ENCODE peak calls at places on chromosome 20, in six cellular contexts. One of them, this sample, is unnamed.

GRCh38 chr20:3865887-3866407 is 19.3 kb downstream of the MAVS start:
- DNase-seq in H1: no peak
- DNase-seq in HepG2: no peak
- DNase-seq in GM12891: no peak
- DNase-seq in K562: no peak
- DNase-seq in GM12878: no peak
- DNase-seq in this sample: no peak

GRCh38 chr20:57150559-57150958 is 115.9 kb downstream of the BMP7 start:
- DNase-seq in H1: no peak
- DNase-seq in HepG2: no peak
- DNase-seq in GM12891: no peak
- DNase-seq in K562: no peak
- DNase-seq in GM12878: no peak
- DNase-seq in this sample: no peak

GRCh38 chr20:2984956-2985661 is 58.3 kb upstream of the GNRH2 start:
- DNase-seq in H1: no peak
- DNase-seq in HepG2: no peak
- DNase-seq in GM12891: no peak
- DNase-seq in K562: no peak
- DNase-seq in GM12878: no peak
- DNase-seq in this sample: no peak

GRCh38 chr20:18188446-18188845 is 50.8 kb downstream of the KAT14 start:
- DNase-seq in H1: no peak
- DNase-seq in HepG2: no peak
- DNase-seq in GM12891: no peak
- DNase-seq in K562: no peak
- DNase-seq in GM12878: no peak
- DNase-seq in this sample: no peak

GRCh38 chr20:36319356-36320260 is 13.5 kb downstream of the DLGAP4 start:
- DNase-seq in H1: no peak
- DNase-seq in HepG2: no peak
- DNase-seq in GM12891: no peak
- DNase-seq in K562: no peak
- DNase-seq in GM12878: no peak
- DNase-seq in this sample: no peak

GRCh38 chr20:9392892-9393857 is 121.2 kb upstream of the LAMP5 start:
- DNase-seq in H1: peak; percentile 58
- DNase-seq in HepG2: peak; percentile 31
- DNase-seq in GM12891: no peak
- DNase-seq in K562: peak; percentile 9
- DNase-seq in GM12878: no peak
- DNase-seq in this sample: no peak

GRCh38 chr20:19448632-19449031 is 236.2 kb downstream of the SLC24A3 start:
- DNase-seq in H1: no peak
- DNase-seq in HepG2: no peak
- DNase-seq in GM12891: no peak
- DNase-seq in K562: no peak
- DNase-seq in GM12878: no peak
- DNase-seq in this sample: no peak

GRCh38 chr20:33169176-33169794 is 1.3 kb downstream of the BPIFA2 start:
- DNase-seq in H1: no peak
- DNase-seq in HepG2: peak; percentile 29
- DNase-seq in GM12891: no peak
- DNase-seq in K562: peak; percentile 59
- DNase-seq in GM12878: no peak
- DNase-seq in this sample: no peak

GRCh38 chr20:50777373-50777772 is 17.5 kb upstream of the BCAS4 start:
- DNase-seq in H1: no peak
- DNase-seq in HepG2: no peak
- DNase-seq in GM12891: no peak
- DNase-seq in K562: no peak
- DNase-seq in GM12878: no peak
- DNase-seq in this sample: no peak

GRCh38 chr20:3786126-3786484 is 435 bp downstream of the CENPB start:
- DNase-seq in H1: no peak
- DNase-seq in HepG2: no peak
- DNase-seq in GM12891: no peak
- DNase-seq in K562: no peak
- DNase-seq in GM12878: no peak
- DNase-seq in this sample: peak; percentile 50

GRCh38 chr20:23141450-23142161 is 55.5 kb upstream of the CD93 start:
- DNase-seq in H1: no peak
- DNase-seq in HepG2: peak; percentile 35
- DNase-seq in GM12891: no peak
- DNase-seq in K562: no peak
- DNase-seq in GM12878: no peak
- DNase-seq in this sample: no peak

GRCh38 chr20:57448764-57449354 is 57.7 kb downstream of the RBM38 start:
- DNase-seq in H1: no peak
- DNase-seq in HepG2: no peak
- DNase-seq in GM12891: no peak
- DNase-seq in K562: peak; percentile 43
- DNase-seq in GM12878: no peak
- DNase-seq in this sample: no peak

GRCh38 chr20:44251284-44251683 is 4.2 kb downstream of the GDAP1L1 start:
- DNase-seq in H1: no peak
- DNase-seq in HepG2: no peak
- DNase-seq in GM12891: no peak
- DNase-seq in K562: no peak
- DNase-seq in GM12878: no peak
- DNase-seq in this sample: no peak

GRCh38 chr20:61407561-61407960 is 155.5 kb downstream of the CDH4 start:
- DNase-seq in H1: no peak
- DNase-seq in HepG2: no peak
- DNase-seq in GM12891: no peak
- DNase-seq in K562: no peak
- DNase-seq in GM12878: no peak
- DNase-seq in this sample: no peak

GRCh38 chr20:9177278-9177677 is 108.4 kb downstream of the PLCB4 start:
- DNase-seq in H1: no peak
- DNase-seq in HepG2: no peak
- DNase-seq in GM12891: no peak
- DNase-seq in K562: no peak
- DNase-seq in GM12878: no peak
- DNase-seq in this sample: no peak

GRCh38 chr20:54061106-54061881 is 9.1 kb downstream of the BCAS1 start:
- DNase-seq in H1: no peak
- DNase-seq in HepG2: no peak
- DNase-seq in GM12891: no peak
- DNase-seq in K562: no peak
- DNase-seq in GM12878: no peak
- DNase-seq in this sample: no peak

DNA sequence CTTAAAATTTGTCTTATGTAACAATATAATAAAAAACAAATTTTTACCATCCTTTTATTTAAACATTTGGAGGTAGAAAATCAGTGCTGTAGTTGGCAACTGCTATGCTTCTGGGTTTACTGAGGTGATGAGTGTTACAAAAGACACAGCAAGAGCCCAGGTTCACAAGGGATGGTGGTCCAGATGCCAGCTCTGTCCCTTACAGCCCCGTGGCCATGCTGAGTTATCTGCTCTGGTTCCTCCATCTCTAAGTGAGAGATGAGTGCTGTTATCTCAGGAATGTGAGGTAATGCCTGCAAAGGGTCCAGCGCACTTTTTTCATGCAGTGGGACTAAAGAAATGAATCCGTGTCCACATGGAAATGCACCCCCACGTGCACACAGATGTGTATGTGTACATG is 17.8 kb downstream of the SYNDIG1 start:
- DNase-seq in H1: no peak
- DNase-seq in HepG2: no peak
- DNase-seq in GM12891: no peak
- DNase-seq in K562: no peak
- DNase-seq in GM12878: no peak
- DNase-seq in this sample: no peak
- TF ChIP-seq POLR2A in H1: no peak
- TF ChIP-seq POLR2A in HepG2: no peak
- TF ChIP-seq POLR2A in GM12891: no peak
- TF ChIP-seq POLR2A in K562: no peak
- TF ChIP-seq POLR2A in GM12878: no peak
- TF ChIP-seq POLR2A in this sample: no peak

GRCh38 chr20:63427206-63427605 is 45.2 kb downstream of the KCNQ2 start:
- DNase-seq in H1: no peak
- DNase-seq in HepG2: no peak
- DNase-seq in GM12891: no peak
- DNase-seq in K562: no peak
- DNase-seq in GM12878: no peak
- DNase-seq in this sample: no peak

GRCh38 chr20:63422653-63423052 is 49.8 kb downstream of the KCNQ2 start:
- DNase-seq in H1: no peak
- DNase-seq in HepG2: no peak
- DNase-seq in GM12891: no peak
- DNase-seq in K562: no peak
- DNase-seq in GM12878: no peak
- DNase-seq in this sample: no peak

GRCh38 chr20:63423751-63424150 is 48.7 kb downstream of the KCNQ2 start:
- DNase-seq in H1: no peak
- DNase-seq in HepG2: no peak
- DNase-seq in GM12891: no peak
- DNase-seq in K562: no peak
- DNase-seq in GM12878: no peak
- DNase-seq in this sample: no peak

GRCh38 chr20:63425846-63426485 is 46.5 kb downstream of the KCNQ2 start:
- DNase-seq in H1: no peak
- DNase-seq in HepG2: no peak
- DNase-seq in GM12891: no peak
- DNase-seq in K562: no peak
- DNase-seq in GM12878: no peak
- DNase-seq in this sample: no peak

DNA sequence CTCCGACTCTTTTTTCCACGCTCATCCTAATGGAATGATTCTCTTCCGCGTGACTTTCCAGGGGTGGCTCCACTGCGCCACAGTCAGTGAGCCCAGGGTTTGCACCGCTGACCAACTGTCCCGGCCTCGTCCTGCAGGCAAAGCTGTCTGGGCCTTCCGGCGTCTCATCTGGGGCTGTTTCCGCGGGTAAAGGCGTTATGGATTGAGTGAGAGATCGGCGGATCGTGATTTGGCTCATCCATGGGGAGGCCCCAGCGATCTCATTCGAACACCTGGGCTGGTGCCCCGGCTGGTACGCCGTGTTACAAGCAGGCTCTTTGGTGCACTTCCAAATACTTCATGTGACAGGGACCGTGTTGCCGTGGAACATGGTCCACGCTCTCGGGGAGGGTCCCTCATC is 47.8 kb downstream of the KCNQ2 start:
- DNase-seq in H1: no peak
- DNase-seq in HepG2: no peak
- DNase-seq in GM12891: no peak
- DNase-seq in K562: no peak
- DNase-seq in GM12878: no peak
- DNase-seq in this sample: no peak
- TF ChIP-seq TAF1 in H1: no peak
- TF ChIP-seq TAF1 in HepG2: no peak
- TF ChIP-seq TAF1 in GM12891: no peak
- TF ChIP-seq TAF1 in K562: no peak
- TF ChIP-seq TAF1 in GM12878: no peak
- TF ChIP-seq TAF1 in this sample: no peak

DNA sequence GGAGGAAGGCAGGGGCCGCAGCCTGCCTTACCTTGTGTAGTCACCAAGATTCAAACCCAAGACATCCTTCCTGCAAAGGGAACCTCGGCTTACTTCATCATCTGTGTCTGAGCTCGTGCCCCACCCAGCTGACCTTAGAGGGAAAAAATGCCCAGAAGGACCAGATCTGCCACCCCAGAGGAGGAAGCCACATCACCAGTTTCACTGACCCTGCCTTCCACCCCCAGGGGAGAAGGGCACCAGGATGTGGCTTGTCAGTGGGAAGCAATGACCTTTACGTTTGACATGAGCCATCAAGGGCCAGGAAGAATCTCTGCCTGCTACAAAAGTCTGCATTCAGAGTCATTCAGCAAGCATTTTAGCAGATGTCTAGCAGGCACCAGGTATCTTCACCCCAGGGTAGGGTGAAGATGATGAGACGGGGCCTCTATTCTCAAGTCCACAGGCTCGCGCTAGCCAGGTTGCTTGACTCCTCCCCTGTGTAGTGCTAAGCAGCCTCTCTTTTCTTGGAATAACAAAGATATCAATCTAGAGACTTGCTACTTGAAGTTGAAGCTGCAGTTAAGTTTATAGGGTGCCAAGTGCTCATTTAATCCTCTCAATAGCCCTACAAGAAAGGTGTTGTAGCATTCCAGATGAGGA is 28.1 kb downstream of the HM13 start:
- DNase-seq in H1: no peak
- DNase-seq in HepG2: no peak
- DNase-seq in GM12891: no peak
- DNase-seq in K562: no peak
- DNase-seq in GM12878: no peak
- DNase-seq in this sample: no peak
- TF ChIP-seq POLR2A in H1: no peak
- TF ChIP-seq POLR2A in HepG2: no peak
- TF ChIP-seq POLR2A in GM12891: no peak
- TF ChIP-seq POLR2A in K562: no peak
- TF ChIP-seq POLR2A in GM12878: no peak
- TF ChIP-seq POLR2A in this sample: no peak

GRCh38 chr20:1876217-1876921 is 18.8 kb upstream of the SIRPA start:
- DNase-seq in H1: no peak
- DNase-seq in HepG2: no peak
- DNase-seq in GM12891: no peak
- DNase-seq in K562: no peak
- DNase-seq in GM12878: no peak
- DNase-seq in this sample: no peak

GRCh38 chr20:1875762-1876161 is 19.4 kb upstream of the SIRPA start:
- DNase-seq in H1: no peak
- DNase-seq in HepG2: no peak
- DNase-seq in GM12891: no peak
- DNase-seq in K562: no peak
- DNase-seq in GM12878: no peak
- DNase-seq in this sample: no peak

GRCh38 chr20:1875169-1875554 is 20.0 kb upstream of the SIRPA start:
- DNase-seq in H1: no peak
- DNase-seq in HepG2: no peak
- DNase-seq in GM12891: no peak
- DNase-seq in K562: no peak
- DNase-seq in GM12878: no peak
- DNase-seq in this sample: no peak

GRCh38 chr20:1872456-1873183 is 22.6 kb upstream of the SIRPA start:
- DNase-seq in H1: no peak
- DNase-seq in HepG2: no peak
- DNase-seq in GM12891: no peak
- DNase-seq in K562: no peak
- DNase-seq in GM12878: no peak
- DNase-seq in this sample: no peak

GRCh38 chr20:1874534-1875168 is 20.6 kb upstream of the SIRPA start:
- DNase-seq in H1: no peak
- DNase-seq in HepG2: peak; percentile 81
- DNase-seq in GM12891: no peak
- DNase-seq in K562: no peak
- DNase-seq in GM12878: no peak
- DNase-seq in this sample: no peak
- TF ChIP-seq TAF1 in H1: no peak
- TF ChIP-seq TAF1 in HepG2: no peak
- TF ChIP-seq TAF1 in GM12891: no peak
- TF ChIP-seq TAF1 in K562: no peak
- TF ChIP-seq TAF1 in GM12878: no peak
- TF ChIP-seq TAF1 in this sample: no peak

This sample was measured in GM12892.